ENCODE peak calls at places on chromosomes 7 and 10, in eight cellular contexts. P is colonic mucosa; K is Peyer's patch; E is CD8-positive, alpha-beta memory T cell; V is mesothelial cell of epicardium; X is sigmoid colon; M is activated T-cell treated with anti-CD3 and anti-CD28 coated beads for 1 hour; J is NCI-H1092 treated with DMSO at 0.1 percent for 48 hours. C is an unnamed sample.

GRCh38 chr10:6224781-6225180 is 22.0 kb downstream of the PFKFB3 start:
- DNase-seq in J (no peak), E (no peak), P (no peak), X (no peak), V (no peak), K (no peak), M (no peak), C (no peak)

GRCh38 chr10:33179056-33179455 is 155.4 kb downstream of the NRP1 start:
- DNase-seq in X (no peak), M (no peak), J (peak), K (no peak), V (no peak), E (no peak), P (no peak), C (no peak)

GRCh38 chr10:77834540-77834939 is 92.0 kb downstream of the DLG5 start:
- DNase-seq in M (no peak), J (no peak), X (no peak), P (no peak), K (no peak), V (no peak), E (no peak), C (no peak)

GRCh38 chr7:38222481-38223096 is 44.5 kb downstream of the STARD3NL start:
- DNase-seq in V (no peak), E (no peak), M (no peak), X (no peak), K (no peak), P (peak), J (peak), C (no peak)

GRCh38 chr10:19845963-19846362 is 29.7 kb downstream of the PLXDC2 start:
- DNase-seq in E (no peak), V (no peak), X (no peak), K (no peak), J (no peak), P (no peak), M (no peak), C (no peak)

GRCh38 chr10:36647540-36647939 is 477.9 kb upstream of the ANKRD30A start:
- DNase-seq in V (no peak), E (no peak), J (no peak), M (no peak), X (no peak), P (no peak), K (no peak), C (no peak)

GRCh38 chr10:67657775-67658174 is 38.2 kb downstream of the CTNNA3 start:
- DNase-seq in P (no peak), X (no peak), V (no peak), J (no peak), E (no peak), K (no peak), M (no peak), C (no peak)

GRCh38 chr7:5694221-5694754 is 87.2 kb downstream of the RNF216 start:
- DNase-seq in J (no peak), E (no peak), M (no peak), V (no peak), P (no peak), K (no peak), X (peak), C (no peak)

GRCh38 chr10:45239642-45240041 is 75.8 kb downstream of the OR13A1 start:
- DNase-seq in P (no peak), V (no peak), M (no peak), K (no peak), J (no peak), X (no peak), E (no peak), C (no peak)

GRCh38 chr10:70118196-70118595 is 14.4 kb downstream of the AIFM2 start:
- DNase-seq in K (no peak), E (no peak), X (no peak), M (no peak), P (no peak), V (no peak), J (no peak), C (no peak)

GRCh38 chr7:91263359-91264082 is 712 bp upstream of the FZD1 start:
- DNase-seq in V (no peak), M (no peak), E (no peak), P (peak), J (peak), X (peak), K (no peak), C (no peak)

GRCh38 chr7:81140775-81141174 is 221.9 kb upstream of the SEMA3C start:
- DNase-seq in P (no peak), K (no peak), M (no peak), X (no peak), V (no peak), J (no peak), E (no peak), C (no peak)

GRCh38 chr7:78601728-78602127 is 803.2 kb downstream of the PHTF2 start:
- DNase-seq in E (no peak), J (no peak), K (no peak), P (no peak), M (no peak), X (no peak), V (no peak), C (no peak)

GRCh38 chr7:117458977-117459583 is 20.7 kb upstream of the CFTR start:
- DNase-seq in P (no peak), J (peak), E (no peak), M (no peak), V (no peak), K (no peak), X (no peak), C (no peak)

GRCh38 chr10:34031410-34031809 is 696.9 kb upstream of the NRP1 start:
- DNase-seq in K (no peak), M (no peak), X (peak), J (no peak), P (peak), V (no peak), E (no peak), C (no peak)

GRCh38 chr7:135859548-135859947 is 110.9 kb upstream of the FAM180A start:
- DNase-seq in P (no peak), V (no peak), X (no peak), M (no peak), J (no peak), E (no peak), K (no peak), C (no peak)

GRCh38 chr10:22712959-22713852 is 1.2 kb downstream of the PIP4K2A start:
- DNase-seq in M (peak), V (peak), X (no peak), P (peak), E (peak), K (peak), J (no peak), C (peak)

GRCh38 chr10:125014984-125015944 is 73.3 kb downstream of the ZRANB1 start:
- DNase-seq in J (no peak), V (no peak), X (peak), P (no peak), E (no peak), M (no peak), K (no peak), C (no peak)

GRCh38 chr10:56622335-56622973 is 261.4 kb upstream of the ZWINT start:
- DNase-seq in M (no peak), P (no peak), E (no peak), V (no peak), J (no peak), X (no peak), K (no peak), C (no peak)

GRCh38 chr7:114832906-114833595 is 88.8 kb upstream of the MDFIC start:
- DNase-seq in K (no peak), V (no peak), X (no peak), M (no peak), P (no peak), J (no peak), E (no peak), C (no peak)

GRCh38 chr7:99392659-99393362 is 15.6 kb downstream of the PDAP1 start:
- DNase-seq in X (peak), M (peak), J (peak), E (peak), V (no peak), P (peak), K (peak), C (peak)

GRCh38 chr10:101373063-101373462 is 19.1 kb downstream of the BTRC start:
- DNase-seq in V (no peak), X (no peak), M (no peak), K (no peak), J (no peak), P (no peak), E (no peak), C (no peak)

GRCh38 chr10:664248-664647 is 25.2 kb downstream of the DIP2C start:
- DNase-seq in V (no peak), P (no peak), K (no peak), X (no peak), E (no peak), M (no peak), J (no peak), C (no peak)

GRCh38 chr7:23759556-23760391 is 49.8 kb downstream of the STK31 start:
- DNase-seq in K (no peak), J (peak), E (no peak), P (peak), V (no peak), X (no peak), M (no peak), C (no peak)

GRCh38 chr7:87414400-87415188 is 60.9 kb downstream of the ABCB4 start:
- DNase-seq in X (no peak), V (no peak), J (no peak), M (no peak), P (no peak), K (no peak), E (no peak), C (no peak)

GRCh38 chr7:45631569-45631968 is 57.4 kb downstream of the ADCY1 start:
- DNase-seq in J (no peak), K (no peak), E (no peak), P (no peak), V (no peak), M (no peak), X (no peak), C (no peak)

GRCh38 chr7:137694405-137694804 is 152.4 kb downstream of the DGKI start:
- DNase-seq in J (no peak), M (no peak), X (no peak), E (no peak), V (no peak), K (no peak), P (no peak), C (no peak)

GRCh38 chr7:94883676-94884075 is 23.7 kb upstream of the PPP1R9A start:
- DNase-seq in K (no peak), J (no peak), M (no peak), E (no peak), X (no peak), P (no peak), V (no peak), C (no peak)

GRCh38 chr10:12397147-12397896 is 48.0 kb downstream of the CAMK1D start:
- DNase-seq in J (no peak), K (no peak), X (no peak), M (no peak), V (no peak), P (no peak), E (no peak), C (no peak)

GRCh38 chr7:134774076-134774475 is 5.4 kb upstream of the CALD1 start:
- DNase-seq in E (no peak), X (no peak), K (no peak), P (no peak), J (no peak), M (no peak), V (no peak), C (no peak)

GRCh38 chr7:130959743-130960207 is 225.8 kb upstream of the KLF14 start:
- DNase-seq in M (no peak), K (no peak), E (no peak), X (no peak), V (no peak), J (no peak), P (no peak), C (no peak)

GRCh38 chr7:158662610-158663427 is 41.8 kb downstream of the NCAPG2 start:
- DNase-seq in V (no peak), M (no peak), J (peak), K (no peak), P (no peak), E (no peak), X (no peak), C (no peak)

GRCh38 chr7:105719395-105719794 is 138.1 kb upstream of the EFCAB10 start:
- DNase-seq in M (no peak), E (no peak), K (no peak), X (no peak), P (no peak), J (no peak), V (no peak), C (no peak)

GRCh38 chr10:29443745-29444523 is 155.1 kb downstream of the LYZL1 start:
- DNase-seq in M (no peak), J (no peak), E (no peak), X (no peak), K (no peak), V (no peak), P (no peak), C (no peak)

GRCh38 chr10:103594326-103594725 is 100.8 kb downstream of the NEURL1 start:
- DNase-seq in M (no peak), J (no peak), P (no peak), K (no peak), X (no peak), E (no peak), V (no peak), C (no peak)